ENCODE peak calls at places on chromosomes 5 and 9, in six cellular contexts. K, O, H, W, X and C are unnamed samples.
A peak's percentile ranks its signal among the peaks of the same experiment; 100 is the strongest.

GRCh38 chr5:108418172-108418571 is 36.3 kb upstream of the FBXL17 start:
- DNase-seq in K (no peak), O (peak; percentile 45), H (no peak), W (no peak), X (peak; percentile 74), C (no peak)

GRCh38 chr9:137811283-137811870 is 66.2 kb upstream of the CACNA1B start:
- DNase-seq in K (no peak), O (no peak), H (no peak), W (no peak), X (no peak), C (no peak)

GRCh38 chr9:91847576-91847975 is 102.5 kb downstream of the ROR2 start:
- DNase-seq in K (no peak), O (no peak), H (no peak), W (no peak), X (no peak), C (no peak)

GRCh38 chr5:175059687-175060194 is 335.4 kb downstream of the MSX2 start:
- DNase-seq in K (no peak), O (peak; percentile 41), H (peak; percentile 82), W (peak; percentile 72), X (peak; percentile 36), C (peak; percentile 15)

GRCh38 chr5:757931-758697 is 26.4 kb downstream of the ZDHHC11B start:
- DNase-seq in K (peak; percentile 30), O (peak; percentile 90), H (peak; percentile 20), W (peak; percentile 86), X (peak; percentile 78), C (peak; percentile 38)

GRCh38 chr9:98071737-98072136 is 15.2 kb downstream of the NANS start:
- DNase-seq in K (no peak), O (no peak), H (no peak), W (no peak), X (no peak), C (no peak)

GRCh38 chr9:14769235-14769580 is 46.7 kb upstream of the CER1 start:
- DNase-seq in K (no peak), O (no peak), H (peak; percentile 28), W (peak; percentile 17), X (no peak), C (no peak)

GRCh38 chr5:171601266-171601881 is 181.9 kb downstream of the FGF18 start:
- DNase-seq in K (no peak), O (no peak), H (no peak), W (no peak), X (no peak), C (no peak)

GRCh38 chr5:158407801-158408200 is 548.9 kb upstream of the CLINT1 start:
- DNase-seq in K (no peak), O (no peak), H (no peak), W (no peak), X (no peak), C (no peak)

GRCh38 chr5:122586351-122586750 is 188.5 kb upstream of the SNX2 start:
- DNase-seq in K (no peak), O (no peak), H (no peak), W (no peak), X (no peak), C (no peak)

GRCh38 chr9:129317179-129318011 is 139.3 kb upstream of the IER5L start:
- DNase-seq in K (peak; percentile 61), O (peak; percentile 30), H (peak; percentile 61), W (no peak), X (no peak), C (peak; percentile 38)
- H3K4me1 ChIP-seq in K (peaks cover 31% of the 10 kb centered on the region), O (peaks cover 77% of the 10 kb centered on the region), H (peaks cover 33% of the 10 kb centered on the region), W (peaks cover 22% of the 10 kb centered on the region), X (peaks cover 70% of the 10 kb centered on the region), C (peaks cover 19% of the 10 kb centered on the region)

DNA sequence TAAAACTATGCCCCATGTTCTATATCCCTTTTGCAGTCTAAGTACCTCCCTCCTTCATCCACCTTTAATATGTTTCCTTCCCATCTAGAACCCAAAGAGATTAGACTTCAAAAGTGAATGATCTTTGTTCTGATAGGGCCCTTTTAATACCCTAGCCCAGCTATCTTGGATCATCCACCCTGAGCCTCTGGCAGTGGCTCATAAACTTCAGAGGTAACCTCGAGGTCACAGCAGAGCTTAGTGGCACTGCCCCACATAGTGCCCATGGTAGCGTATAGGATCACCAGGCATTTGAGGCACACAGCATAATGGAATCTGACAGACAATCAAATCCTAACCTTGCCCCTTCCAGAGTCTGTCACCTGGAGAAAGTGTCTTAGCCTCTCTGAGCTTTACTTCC is 15.8 kb downstream of the ADRB2 start:
- DNase-seq in K (no peak), O (no peak), H (no peak), W (no peak), X (no peak), C (no peak)
- H3K4me1 ChIP-seq in K (no peaks in the 10 kb centered on the region), O (peaks cover 43% of the 10 kb centered on the region), H (no peaks in the 10 kb centered on the region), W (no peaks in the 10 kb centered on the region), X (peaks cover 81% of the 10 kb centered on the region), C (no peaks in the 10 kb centered on the region)

DNA sequence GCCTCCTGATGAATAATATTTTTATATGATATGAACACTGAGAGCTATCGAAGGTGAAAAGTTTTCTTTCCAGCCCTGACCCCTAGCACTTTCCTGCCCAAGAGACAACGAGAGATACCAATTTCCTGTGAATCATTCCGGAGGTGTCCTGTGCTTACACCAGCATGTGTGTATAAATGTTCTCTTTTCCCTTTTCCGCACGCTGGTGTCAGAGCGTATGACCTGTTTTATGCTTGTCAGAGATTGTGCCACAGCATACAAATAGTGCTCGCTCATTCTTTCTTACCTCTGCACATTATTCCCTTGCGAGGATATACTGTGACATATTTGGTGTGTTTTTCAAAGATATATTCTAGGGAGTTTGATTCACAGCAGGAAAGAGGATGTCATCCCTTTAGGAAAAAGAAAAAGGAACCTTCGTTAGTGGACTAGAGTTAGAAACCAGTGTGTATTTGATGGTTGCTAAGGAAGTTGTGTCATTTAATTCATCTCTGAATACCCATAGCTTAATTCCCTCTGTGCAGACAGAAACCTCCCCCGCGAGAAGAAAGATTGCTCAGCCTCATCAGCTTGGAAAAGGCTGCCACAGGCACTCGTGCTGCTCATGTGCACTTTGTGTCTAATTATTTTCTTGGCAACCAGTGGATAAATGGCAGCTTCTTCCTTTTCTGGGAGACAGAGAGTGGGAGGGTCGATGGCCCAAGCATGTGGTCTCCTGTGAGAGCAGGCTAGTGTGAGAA is 14.8 kb upstream of the CCIN start:
- DNase-seq in K (no peak), O (peak; percentile 52), H (peak; percentile 16), W (no peak), X (no peak), C (no peak)
- H3K4me1 ChIP-seq in K (no peaks in the 10 kb centered on the region), O (peaks cover 56% of the 10 kb centered on the region), H (peaks cover 7% of the 10 kb centered on the region), W (peaks cover 9% of the 10 kb centered on the region), X (peaks cover 44% of the 10 kb centered on the region), C (no peaks in the 10 kb centered on the region)

DNA sequence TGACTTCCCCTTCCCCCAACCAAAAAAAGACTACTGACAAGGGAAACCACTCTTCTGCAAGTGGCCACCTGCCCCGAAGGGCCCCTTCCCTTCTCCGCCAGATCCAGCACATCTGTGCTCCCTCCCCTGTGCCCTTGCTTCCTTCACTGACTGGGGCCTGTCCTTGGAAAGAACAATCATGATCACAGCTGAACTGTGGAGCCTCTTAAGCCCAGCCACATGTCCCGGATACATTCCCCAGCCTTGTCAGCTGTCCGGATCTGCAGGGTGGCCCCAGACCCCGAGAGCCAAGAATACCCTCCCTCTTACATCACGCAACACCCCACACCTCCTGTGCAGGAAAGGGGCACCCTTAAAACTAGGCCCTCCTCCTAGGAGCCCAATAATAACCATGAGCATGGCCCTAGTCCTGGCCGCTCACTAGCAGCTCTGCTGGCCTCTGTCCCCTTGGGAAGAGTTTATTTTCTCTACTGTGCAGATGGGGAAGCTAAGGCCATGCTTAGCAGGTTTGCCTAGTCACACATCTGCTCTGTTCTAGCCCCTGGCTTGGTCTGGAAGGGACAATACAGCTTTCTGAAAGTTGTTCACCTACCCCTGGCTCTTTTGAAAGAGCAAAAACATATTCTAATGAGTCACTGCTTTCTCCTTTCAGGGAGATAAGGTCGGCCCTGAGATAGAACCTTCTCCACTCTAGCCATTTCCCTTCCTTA is 3.8 kb downstream of the SPRY4 start:
- DNase-seq in K (no peak), O (peak; percentile 57), H (peak; percentile 61), W (peak; percentile 39), X (no peak), C (no peak)
- H3K4me1 ChIP-seq in K (peaks cover 30% of the 10 kb centered on the region), O (peaks cover 81% of the 10 kb centered on the region), H (peaks cover 51% of the 10 kb centered on the region), W (peaks cover 56% of the 10 kb centered on the region), X (peaks cover 88% of the 10 kb centered on the region), C (peaks cover 27% of the 10 kb centered on the region)

GRCh38 chr9:131419716-131420115 is 25.8 kb downstream of the PRRC2B start:
- DNase-seq in K (no peak), O (no peak), H (no peak), W (no peak), X (no peak), C (no peak)

GRCh38 chr9:131416509-131416908 is 22.6 kb downstream of the PRRC2B start:
- DNase-seq in K (no peak), O (no peak), H (no peak), W (no peak), X (no peak), C (no peak)

GRCh38 chr9:131419029-131419614 is 25.2 kb downstream of the PRRC2B start:
- DNase-seq in K (no peak), O (no peak), H (no peak), W (no peak), X (no peak), C (no peak)

GRCh38 chr9:131417264-131418142 is 23.6 kb downstream of the PRRC2B start:
- DNase-seq in K (no peak), O (no peak), H (no peak), W (no peak), X (no peak), C (no peak)

GRCh38 chr9:131418143-131419028 is 24.5 kb downstream of the PRRC2B start:
- DNase-seq in K (no peak), O (no peak), H (no peak), W (no peak), X (peak; percentile 39), C (peak; percentile 85)
- H3K4me1 ChIP-seq in K (peaks cover 16% of the 10 kb centered on the region), O (peaks cover 100% of the 10 kb centered on the region), H (peaks cover 68% of the 10 kb centered on the region), W (peaks cover 24% of the 10 kb centered on the region), X (peaks cover 100% of the 10 kb centered on the region), C (peaks cover 68% of the 10 kb centered on the region)